ENCODE peak calls at places on chromosome 1, in eight cellular contexts. One of them, this sample, is unnamed.

GRCh38 chr1:181100015-181100905 is 11.8 kb downstream of the IER5 start:
- DNase-seq in IMR-90: no peak
- DNase-seq in cardiac muscle cell: no peak
- DNase-seq in lower lobe of right lung: no peak
- DNase-seq in effector memory CD4-positive, alpha-beta T cell: no peak
- DNase-seq in CD8-positive, alpha-beta memory T cell: no peak
- DNase-seq in HL-60: no peak
- DNase-seq in tibial artery: no peak
- DNase-seq in this sample: no peak

GRCh38 chr1:156291226-156292061 is 4.0 kb downstream of the GLMP start:
- DNase-seq in IMR-90: peak; percentile 72
- DNase-seq in cardiac muscle cell: peak; percentile 91
- DNase-seq in lower lobe of right lung: peak; percentile 93
- DNase-seq in effector memory CD4-positive, alpha-beta T cell: no peak
- DNase-seq in CD8-positive, alpha-beta memory T cell: no peak
- DNase-seq in HL-60: no peak
- DNase-seq in tibial artery: peak; percentile 95
- DNase-seq in this sample: peak; percentile 29

GRCh38 chr1:37483785-37484184 is 9.4 kb downstream of the ZC3H12A start:
- DNase-seq in IMR-90: no peak
- DNase-seq in cardiac muscle cell: no peak
- DNase-seq in lower lobe of right lung: no peak
- DNase-seq in effector memory CD4-positive, alpha-beta T cell: no peak
- DNase-seq in CD8-positive, alpha-beta memory T cell: no peak
- DNase-seq in HL-60: no peak
- DNase-seq in tibial artery: no peak
- DNase-seq in this sample: no peak

GRCh38 chr1:100039571-100039970 is 69.8 kb downstream of the SLC35A3 start:
- DNase-seq in IMR-90: no peak
- DNase-seq in cardiac muscle cell: no peak
- DNase-seq in lower lobe of right lung: no peak
- DNase-seq in effector memory CD4-positive, alpha-beta T cell: no peak
- DNase-seq in CD8-positive, alpha-beta memory T cell: no peak
- DNase-seq in HL-60: no peak
- DNase-seq in tibial artery: no peak
- DNase-seq in this sample: no peak

GRCh38 chr1:31745071-31745897 is 18.9 kb downstream of the ADGRB2 start:
- DNase-seq in IMR-90: peak; percentile 53
- DNase-seq in cardiac muscle cell: peak; percentile 83
- DNase-seq in lower lobe of right lung: no peak
- DNase-seq in effector memory CD4-positive, alpha-beta T cell: no peak
- DNase-seq in CD8-positive, alpha-beta memory T cell: peak; percentile 21
- DNase-seq in HL-60: peak; percentile 63
- DNase-seq in tibial artery: peak; percentile 37
- DNase-seq in this sample: no peak

GRCh38 chr1:42328047-42328625 is 6.9 kb downstream of the FOXJ3 start:
- DNase-seq in IMR-90: no peak
- DNase-seq in cardiac muscle cell: no peak
- DNase-seq in lower lobe of right lung: no peak
- DNase-seq in effector memory CD4-positive, alpha-beta T cell: no peak
- DNase-seq in CD8-positive, alpha-beta memory T cell: no peak
- DNase-seq in HL-60: no peak
- DNase-seq in tibial artery: no peak
- DNase-seq in this sample: no peak

GRCh38 chr1:204461331-204462228 is 33.0 kb downstream of the PIK3C2B start:
- DNase-seq in IMR-90: no peak
- DNase-seq in cardiac muscle cell: no peak
- DNase-seq in lower lobe of right lung: no peak
- DNase-seq in effector memory CD4-positive, alpha-beta T cell: peak; percentile 23
- DNase-seq in CD8-positive, alpha-beta memory T cell: peak; percentile 26
- DNase-seq in HL-60: peak; percentile 49
- DNase-seq in tibial artery: no peak
- DNase-seq in this sample: peak; percentile 49

GRCh38 chr1:15876357-15876756 is 28.9 kb downstream of the SPEN start:
- DNase-seq in IMR-90: no peak
- DNase-seq in cardiac muscle cell: peak; percentile 25
- DNase-seq in lower lobe of right lung: no peak
- DNase-seq in effector memory CD4-positive, alpha-beta T cell: no peak
- DNase-seq in CD8-positive, alpha-beta memory T cell: peak; percentile 5
- DNase-seq in HL-60: no peak
- DNase-seq in tibial artery: no peak
- DNase-seq in this sample: no peak

GRCh38 chr1:57262472-57262871 is 161.4 kb downstream of the DAB1 start:
- DNase-seq in IMR-90: no peak
- DNase-seq in cardiac muscle cell: no peak
- DNase-seq in lower lobe of right lung: no peak
- DNase-seq in effector memory CD4-positive, alpha-beta T cell: no peak
- DNase-seq in CD8-positive, alpha-beta memory T cell: no peak
- DNase-seq in HL-60: no peak
- DNase-seq in tibial artery: no peak
- DNase-seq in this sample: no peak

GRCh38 chr1:189033171-189033570 is 1444.5 kb downstream of the BRINP3 start:
- DNase-seq in IMR-90: no peak
- DNase-seq in cardiac muscle cell: no peak
- DNase-seq in lower lobe of right lung: no peak
- DNase-seq in effector memory CD4-positive, alpha-beta T cell: no peak
- DNase-seq in CD8-positive, alpha-beta memory T cell: no peak
- DNase-seq in HL-60: no peak
- DNase-seq in tibial artery: no peak
- DNase-seq in this sample: no peak

GRCh38 chr1:181094813-181095212 is 6.3 kb downstream of the IER5 start:
- DNase-seq in IMR-90: peak; percentile 91
- DNase-seq in cardiac muscle cell: peak; percentile 80
- DNase-seq in lower lobe of right lung: no peak
- DNase-seq in effector memory CD4-positive, alpha-beta T cell: no peak
- DNase-seq in CD8-positive, alpha-beta memory T cell: no peak
- DNase-seq in HL-60: no peak
- DNase-seq in tibial artery: no peak
- DNase-seq in this sample: no peak

GRCh38 chr1:57060451-57060850 is 94.6 kb upstream of the C8B start:
- DNase-seq in IMR-90: no peak
- DNase-seq in cardiac muscle cell: no peak
- DNase-seq in lower lobe of right lung: no peak
- DNase-seq in effector memory CD4-positive, alpha-beta T cell: no peak
- DNase-seq in CD8-positive, alpha-beta memory T cell: no peak
- DNase-seq in HL-60: no peak
- DNase-seq in tibial artery: no peak
- DNase-seq in this sample: no peak

GRCh38 chr1:208162903-208163302 is 81.3 kb downstream of the PLXNA2 start:
- DNase-seq in IMR-90: no peak
- DNase-seq in cardiac muscle cell: no peak
- DNase-seq in lower lobe of right lung: peak; percentile 66
- DNase-seq in effector memory CD4-positive, alpha-beta T cell: no peak
- DNase-seq in CD8-positive, alpha-beta memory T cell: no peak
- DNase-seq in HL-60: no peak
- DNase-seq in tibial artery: no peak
- DNase-seq in this sample: no peak

GRCh38 chr1:86769065-86769464 is 64.7 kb downstream of the SH3GLB1 start:
- DNase-seq in IMR-90: no peak
- DNase-seq in cardiac muscle cell: no peak
- DNase-seq in lower lobe of right lung: no peak
- DNase-seq in effector memory CD4-positive, alpha-beta T cell: no peak
- DNase-seq in CD8-positive, alpha-beta memory T cell: no peak
- DNase-seq in HL-60: no peak
- DNase-seq in tibial artery: no peak
- DNase-seq in this sample: no peak

GRCh38 chr1:12231276-12231595 is 1.4 kb downstream of the VPS13D start:
- DNase-seq in IMR-90: no peak
- DNase-seq in cardiac muscle cell: no peak
- DNase-seq in lower lobe of right lung: no peak
- DNase-seq in effector memory CD4-positive, alpha-beta T cell: no peak
- DNase-seq in CD8-positive, alpha-beta memory T cell: no peak
- DNase-seq in HL-60: no peak
- DNase-seq in tibial artery: no peak
- DNase-seq in this sample: no peak

GRCh38 chr1:55916480-55916879 is 662.9 kb downstream of the PLPP3 start:
- DNase-seq in IMR-90: peak; percentile 74
- DNase-seq in cardiac muscle cell: no peak
- DNase-seq in lower lobe of right lung: no peak
- DNase-seq in effector memory CD4-positive, alpha-beta T cell: no peak
- DNase-seq in CD8-positive, alpha-beta memory T cell: no peak
- DNase-seq in HL-60: no peak
- DNase-seq in tibial artery: no peak
- DNase-seq in this sample: no peak

GRCh38 chr1:174626031-174627020 is 178.6 kb downstream of the GPR52 start:
- DNase-seq in IMR-90: peak; percentile 55
- DNase-seq in cardiac muscle cell: no peak
- DNase-seq in lower lobe of right lung: no peak
- DNase-seq in effector memory CD4-positive, alpha-beta T cell: no peak
- DNase-seq in CD8-positive, alpha-beta memory T cell: no peak
- DNase-seq in HL-60: no peak
- DNase-seq in tibial artery: no peak
- DNase-seq in this sample: no peak

GRCh38 chr1:235083589-235084323 is 44.9 kb downstream of the TOMM20 start:
- DNase-seq in IMR-90: peak; percentile 94
- DNase-seq in cardiac muscle cell: peak; percentile 88
- DNase-seq in lower lobe of right lung: peak; percentile 88
- DNase-seq in effector memory CD4-positive, alpha-beta T cell: peak; percentile 23
- DNase-seq in CD8-positive, alpha-beta memory T cell: peak; percentile 61
- DNase-seq in HL-60: peak; percentile 94
- DNase-seq in tibial artery: peak; percentile 86
- DNase-seq in this sample: peak; percentile 64
- H3K4me3 ChIP-seq in IMR-90: peak overlapping the region; percentile 6
- H3K4me3 ChIP-seq in cardiac muscle cell: no peak overlapping the region
- H3K4me3 ChIP-seq in lower lobe of right lung: peak overlapping the region; percentile 43
- H3K4me3 ChIP-seq in effector memory CD4-positive, alpha-beta T cell: no peak overlapping the region
- H3K4me3 ChIP-seq in CD8-positive, alpha-beta memory T cell: no peak overlapping the region
- H3K4me3 ChIP-seq in HL-60: no peak overlapping the region
- H3K4me3 ChIP-seq in tibial artery: peak overlapping the region; percentile 33
- H3K4me3 ChIP-seq in this sample: no peak overlapping the region

GRCh38 chr1:68197459-68197858 is 34.9 kb downstream of the WLS start:
- DNase-seq in IMR-90: no peak
- DNase-seq in cardiac muscle cell: no peak
- DNase-seq in lower lobe of right lung: no peak
- DNase-seq in effector memory CD4-positive, alpha-beta T cell: no peak
- DNase-seq in CD8-positive, alpha-beta memory T cell: no peak
- DNase-seq in HL-60: no peak
- DNase-seq in tibial artery: no peak
- DNase-seq in this sample: no peak
- H3K27ac ChIP-seq in IMR-90: no peak overlapping the region
- H3K27ac ChIP-seq in cardiac muscle cell: peak overlapping the region; percentile 81
- H3K27ac ChIP-seq in lower lobe of right lung: no peak overlapping the region
- H3K27ac ChIP-seq in effector memory CD4-positive, alpha-beta T cell: no peak overlapping the region
- H3K27ac ChIP-seq in CD8-positive, alpha-beta memory T cell: no peak overlapping the region
- H3K27ac ChIP-seq in HL-60: no peak overlapping the region
- H3K27ac ChIP-seq in tibial artery: peak overlapping the region; percentile 71
- H3K27ac ChIP-seq in this sample: no peak overlapping the region

GRCh38 chr1:241823925-241824324 is 24.1 kb upstream of the EXO1 start:
- DNase-seq in IMR-90: no peak
- DNase-seq in cardiac muscle cell: no peak
- DNase-seq in lower lobe of right lung: no peak
- DNase-seq in effector memory CD4-positive, alpha-beta T cell: no peak
- DNase-seq in CD8-positive, alpha-beta memory T cell: no peak
- DNase-seq in HL-60: no peak
- DNase-seq in tibial artery: no peak
- DNase-seq in this sample: no peak
- H3K4me3 ChIP-seq in IMR-90: no peak overlapping the region
- H3K4me3 ChIP-seq in cardiac muscle cell: no peak overlapping the region
- H3K4me3 ChIP-seq in lower lobe of right lung: no peak overlapping the region
- H3K4me3 ChIP-seq in effector memory CD4-positive, alpha-beta T cell: no peak overlapping the region
- H3K4me3 ChIP-seq in CD8-positive, alpha-beta memory T cell: no peak overlapping the region
- H3K4me3 ChIP-seq in HL-60: no peak overlapping the region
- H3K4me3 ChIP-seq in tibial artery: no peak overlapping the region
- H3K4me3 ChIP-seq in this sample: no peak overlapping the region

DNA sequence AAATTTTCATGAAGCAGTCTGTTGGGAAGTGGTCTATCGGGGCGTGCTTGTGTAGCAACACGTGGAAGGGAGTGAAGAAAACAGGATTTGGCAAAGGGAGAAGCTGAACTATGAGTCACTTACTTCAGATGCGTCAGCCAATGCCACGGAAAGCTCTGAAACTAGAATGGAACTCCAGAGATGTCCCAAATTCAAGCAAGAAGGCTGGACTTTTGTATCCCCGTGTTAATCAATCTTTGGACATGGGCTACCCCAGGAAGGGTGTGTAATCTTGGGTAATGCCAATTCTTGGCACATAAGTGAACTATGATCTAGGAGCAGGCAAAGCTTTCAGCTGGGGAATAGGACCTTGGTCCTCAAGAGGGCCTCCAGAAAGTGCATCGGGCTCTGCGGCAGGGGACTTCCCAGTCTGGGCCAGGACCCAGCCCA is 102.6 kb downstream of the ADSS2 start:
- DNase-seq in IMR-90: peak; percentile 91
- DNase-seq in cardiac muscle cell: no peak
- DNase-seq in lower lobe of right lung: no peak
- DNase-seq in effector memory CD4-positive, alpha-beta T cell: no peak
- DNase-seq in CD8-positive, alpha-beta memory T cell: no peak
- DNase-seq in HL-60: no peak
- DNase-seq in tibial artery: peak; percentile 47
- DNase-seq in this sample: no peak
- H3K27ac ChIP-seq in IMR-90: peak overlapping the region; percentile 46
- H3K27ac ChIP-seq in cardiac muscle cell: no peak overlapping the region
- H3K27ac ChIP-seq in lower lobe of right lung: no peak overlapping the region
- H3K27ac ChIP-seq in effector memory CD4-positive, alpha-beta T cell: no peak overlapping the region
- H3K27ac ChIP-seq in CD8-positive, alpha-beta memory T cell: no peak overlapping the region
- H3K27ac ChIP-seq in HL-60: no peak overlapping the region
- H3K27ac ChIP-seq in tibial artery: no peak overlapping the region
- H3K27ac ChIP-seq in this sample: no peak overlapping the region

GRCh38 chr1:90694846-90695245 is 22.3 kb downstream of the BARHL2 start:
- DNase-seq in IMR-90: no peak
- DNase-seq in cardiac muscle cell: no peak
- DNase-seq in lower lobe of right lung: no peak
- DNase-seq in effector memory CD4-positive, alpha-beta T cell: no peak
- DNase-seq in CD8-positive, alpha-beta memory T cell: no peak
- DNase-seq in HL-60: no peak
- DNase-seq in tibial artery: no peak
- DNase-seq in this sample: no peak
- H3K4me3 ChIP-seq in IMR-90: no peak overlapping the region
- H3K4me3 ChIP-seq in cardiac muscle cell: no peak overlapping the region
- H3K4me3 ChIP-seq in lower lobe of right lung: no peak overlapping the region
- H3K4me3 ChIP-seq in effector memory CD4-positive, alpha-beta T cell: no peak overlapping the region
- H3K4me3 ChIP-seq in CD8-positive, alpha-beta memory T cell: no peak overlapping the region
- H3K4me3 ChIP-seq in HL-60: no peak overlapping the region
- H3K4me3 ChIP-seq in tibial artery: no peak overlapping the region
- H3K4me3 ChIP-seq in this sample: no peak overlapping the region

GRCh38 chr1:93328809-93329477 is 16.8 kb upstream of the DR1 start:
- DNase-seq in IMR-90: peak; percentile 83
- DNase-seq in cardiac muscle cell: no peak
- DNase-seq in lower lobe of right lung: no peak
- DNase-seq in effector memory CD4-positive, alpha-beta T cell: no peak
- DNase-seq in CD8-positive, alpha-beta memory T cell: no peak
- DNase-seq in HL-60: no peak
- DNase-seq in tibial artery: no peak
- DNase-seq in this sample: no peak
- H3K27ac ChIP-seq in IMR-90: peak overlapping the region; percentile 70
- H3K27ac ChIP-seq in cardiac muscle cell: no peak overlapping the region
- H3K27ac ChIP-seq in lower lobe of right lung: no peak overlapping the region
- H3K27ac ChIP-seq in effector memory CD4-positive, alpha-beta T cell: no peak overlapping the region
- H3K27ac ChIP-seq in CD8-positive, alpha-beta memory T cell: no peak overlapping the region
- H3K27ac ChIP-seq in HL-60: no peak overlapping the region
- H3K27ac ChIP-seq in tibial artery: no peak overlapping the region
- H3K27ac ChIP-seq in this sample: no peak overlapping the region